ENCODE peak calls at places on chromosomes 7 and 10, in four cellular contexts. N is PC-3; D is stimulated activated CD8-positive, alpha-beta memory T cell treated with anti-CD3 and anti-CD28 coated beads, Interleukin-2, amount 100 ng/mL, for 48 hours; F is HuH-7. C is an unnamed sample.

GRCh38 chr7:149144996-149145850 is 2.0 kb upstream of the ZNF398 start:
- DNase-seq in N (peak), D (no peak), F (no peak), C (peak)

GRCh38 chr7:151626422-151627115 is 106.9 kb upstream of the RHEB start:
- DNase-seq in N (peak), D (no peak), F (peak), C (peak)

GRCh38 chr7:30559566-30559965 is 35.1 kb upstream of the GARS1 start:
- DNase-seq in N (peak), D (no peak), F (no peak), C (no peak)

GRCh38 chr10:78362406-78363022 is 328.9 kb downstream of the RPS24 start:
- DNase-seq in N (peak), D (no peak), F (no peak), C (no peak)

GRCh38 chr7:10239643-10240345 is 733.9 kb upstream of the PHF14 start:
- DNase-seq in N (no peak), D (no peak), F (no peak), C (no peak)

GRCh38 chr7:121456785-121457359 is 60.8 kb upstream of the FAM3C start:
- DNase-seq in N (no peak), D (no peak), F (no peak), C (no peak)

GRCh38 chr10:71531485-71532446 is 135.0 kb downstream of the CDH23 start:
- DNase-seq in N (no peak), D (peak), F (no peak), C (no peak)

GRCh38 chr7:20152057-20152456 is 65.1 kb downstream of the MACC1 start:
- DNase-seq in N (no peak), D (no peak), F (no peak), C (no peak)

GRCh38 chr7:4738711-4739527 is 36.5 kb upstream of the AP5Z1 start:
- DNase-seq in N (no peak), D (no peak), F (peak), C (no peak)

GRCh38 chr10:126731613-126731995 is 61.1 kb upstream of the C10orf90 start:
- DNase-seq in N (no peak), D (no peak), F (no peak), C (no peak)

GRCh38 chr10:59465089-59465488 is 102.7 kb upstream of the FAM13C start:
- DNase-seq in N (peak), D (no peak), F (peak), C (no peak)

GRCh38 chr10:71597821-71598498 is 121.6 kb downstream of the C10orf105 start:
- DNase-seq in N (no peak), D (no peak), F (no peak), C (peak)

GRCh38 chr7:50477640-50478039 is 27.5 kb upstream of the FIGNL1 start:
- DNase-seq in N (no peak), D (no peak), F (peak), C (no peak)

GRCh38 chr7:22192778-22193177 is 164.2 kb downstream of the RAPGEF5 start:
- DNase-seq in N (no peak), D (no peak), F (no peak), C (no peak)

GRCh38 chr7:28062197-28062988 is 118.2 kb downstream of the JAZF1 start:
- DNase-seq in N (peak), D (peak), F (peak), C (no peak)

GRCh38 chr10:27742926-27743735 is 2.5 kb downstream of the MKX start:
- DNase-seq in N (peak), D (no peak), F (no peak), C (no peak)

GRCh38 chr10:71773221-71773971 is at the start of gene VSIR:
- DNase-seq in N (peak), D (peak), F (peak), C (peak)

GRCh38 chr7:108086546-108086945 is 43.6 kb downstream of the LAMB4 start:
- DNase-seq in N (peak), D (no peak), F (no peak), C (no peak)

GRCh38 chr10:97024181-97025073 is 161.3 kb downstream of the SLIT1 start:
- DNase-seq in N (peak), D (no peak), F (no peak), C (peak)

GRCh38 chr10:4174197-4174596 is 389.2 kb upstream of the KLF6 start:
- DNase-seq in N (peak), D (no peak), F (no peak), C (no peak)

GRCh38 chr7:117858731-117859130 is 14.5 kb downstream of the CTTNBP2 start:
- DNase-seq in N (peak), D (no peak), F (no peak), C (no peak)

GRCh38 chr10:77746313-77746712 is 108.7 kb upstream of the KCNMA1 start:
- DNase-seq in N (peak), D (no peak), F (no peak), C (no peak)

GRCh38 chr7:2083362-2083761 is 149.4 kb downstream of the MAD1L1 start:
- DNase-seq in N (no peak), D (no peak), F (no peak), C (no peak)